ENCODE peak calls at places on chromosomes 4 and X, in seven cellular contexts. M is NCI-H748 treated with DMSO at 0.1 percent for 48 hours; Y is EH; H is activated gamma-delta T cell treated with Interleukin-2 at 50 U/mL for 16 hours; F is non-pigmented ciliary epithelial cell; D is AG08396; R is stimulated activated CD4-positive, alpha-beta T cell treated with anti-CD3 and anti-CD28 coated beads, Interleukin-1b, Interleukin-23, amount 100 ng/mL, for 24 hours. G is an unnamed sample.

GRCh38 chr4:176150283-176150682 is 45.1 kb downstream of the SPATA4 start:
- DNase-seq in M (no peak), Y (peak), H (no peak), F (no peak), D (peak), R (no peak), G (peak)

GRCh38 chr4:54585321-54586000 is 72.3 kb upstream of the KIT start:
- DNase-seq in M (no peak), Y (peak), H (no peak), F (no peak), D (peak), R (no peak), G (no peak)

GRCh38 chr4:77174426-77174825 is 17.4 kb downstream of the CCNG2 start:
- DNase-seq in M (no peak), Y (peak), H (no peak), F (no peak), D (no peak), R (no peak), G (no peak)

GRCh38 chr4:113222006-113222405 is 172.6 kb downstream of the ANK2 start:
- DNase-seq in M (no peak), Y (peak), H (no peak), F (peak), D (peak), R (no peak), G (peak)

GRCh38 chrX:40209951-40210617 is 112.3 kb upstream of the BCOR start:
- DNase-seq in M (no peak), Y (peak), H (no peak), F (no peak), D (peak), R (no peak), G (no peak)

GRCh38 chr4:8281519-8282133 is 12.1 kb downstream of the HTRA3 start:
- DNase-seq in M (no peak), Y (peak), H (no peak), F (peak), D (peak), R (no peak), G (peak)

GRCh38 chr4:121026034-121026433 is 46.3 kb downstream of the NDNF start:
- DNase-seq in M (no peak), Y (no peak), H (no peak), F (no peak), D (no peak), R (no peak), G (no peak)

GRCh38 chr4:473575-474457 is 25.1 kb downstream of the ZNF721 start:
- DNase-seq in M (peak), Y (peak), H (peak), F (peak), D (peak), R (peak), G (peak)

GRCh38 chr4:173371292-173372192 is 788 bp downstream of the SAP30 start:
- DNase-seq in M (peak), Y (peak), H (peak), F (no peak), D (peak), R (peak), G (peak)

GRCh38 chr4:93870876-93871458 is 42.4 kb downstream of the ATOH1 start:
- DNase-seq in M (no peak), Y (no peak), H (no peak), F (no peak), D (no peak), R (no peak), G (no peak)

GRCh38 chr4:173446416-173446815 is 47.5 kb upstream of the SCRG1 start:
- DNase-seq in M (no peak), Y (no peak), H (no peak), F (no peak), D (no peak), R (no peak), G (no peak)

G was measured in fibroblast of gingiva.